ENCODE peak calls at places on chromosomes 7 and 10, in four cellular contexts. A is cardiac muscle cell, Z is iris pigment epithelial cell, T is B cell. Q is an unnamed sample.

GRCh38 chr7:133886797-133887196 is 240.3 kb upstream of the LRGUK start:
- DNase-seq in T (no peak), Z (no peak), A (no peak), Q (no peak)

GRCh38 chr10:35822316-35822715 is 180.2 kb upstream of the FZD8 start:
- DNase-seq in T (no peak), Z (peak; percentile 41), A (peak; percentile 88), Q (no peak)

GRCh38 chr10:46297406-46298204 is 10.8 kb downstream of the ANTXRL start:
- DNase-seq in A (no peak), T (no peak), Z (no peak), Q (no peak)

GRCh38 chr10:80660736-80661135 is 123.0 kb downstream of the SH2D4B start:
- DNase-seq in Z (no peak), A (no peak), T (no peak), Q (no peak)

GRCh38 chr10:24722676-24723385 is 856 bp downstream of the ARHGAP21 start:
- DNase-seq in A (peak; percentile 67), Z (peak; percentile 56), T (peak; percentile 77), Q (peak; percentile 54)

GRCh38 chr7:99694201-99694911 is 14.6 kb upstream of the CYP3A5 start:
- DNase-seq in Z (no peak), A (no peak), T (no peak), Q (no peak)

GRCh38 chr10:118595598-118596425 is at the start of gene PRLHR:
- DNase-seq in A (peak; percentile 57), Z (peak; percentile 28), T (peak; percentile 30), Q (no peak)

GRCh38 chr10:23368816-23369640 is 24.4 kb upstream of the C10orf67 start:
- DNase-seq in T (peak; percentile 17), Z (peak; percentile 27), A (peak; percentile 21), Q (peak; percentile 42)

GRCh38 chr7:104005197-104005596 is 15.7 kb upstream of the RELN start:
- DNase-seq in A (no peak), T (no peak), Z (peak; percentile 27), Q (no peak)

GRCh38 chr7:47724335-47724982 is 142.5 kb upstream of the TNS3 start:
- DNase-seq in T (no peak), Z (peak; percentile 95), A (peak; percentile 65), Q (no peak)

GRCh38 chr10:26503911-26504310 is 65.8 kb downstream of the APBB1IP start:
- DNase-seq in T (no peak), A (no peak), Z (no peak), Q (no peak)

GRCh38 chr7:149248777-149249176 is 9.3 kb downstream of the ZNF212 start:
- DNase-seq in A (no peak), T (no peak), Z (no peak), Q (no peak)

GRCh38 chr10:98852686-98853085 is 383.0 kb downstream of the HPSE2 start:
- DNase-seq in T (no peak), Z (no peak), A (no peak), Q (no peak)

GRCh38 chr7:91265693-91266066 is 1.4 kb downstream of the FZD1 start:
- DNase-seq in T (peak; percentile 35), A (peak; percentile 18), Z (no peak), Q (no peak)

GRCh38 chr7:150903627-150904026 is 51.3 kb downstream of the AOC1 start:
- DNase-seq in T (no peak), Z (peak; percentile 24), A (no peak), Q (no peak)

GRCh38 chr7:28433604-28434254 is 21.4 kb downstream of the CREB5 start:
- DNase-seq in T (no peak), Z (peak; percentile 60), A (peak; percentile 74), Q (no peak)

GRCh38 chr7:124246262-124246863 is 213.5 kb upstream of the TMEM229A start:
- DNase-seq in Z (peak; percentile 21), T (no peak), A (no peak), Q (no peak)

GRCh38 chr10:98748298-98748697 is 301.6 kb upstream of the HPS1 start:
- DNase-seq in Z (peak; percentile 7), T (no peak), A (peak; percentile 38), Q (no peak)

GRCh38 chr7:131249003-131249402 is 78.7 kb upstream of the MKLN1 start:
- DNase-seq in A (peak; percentile 95), T (no peak), Z (peak; percentile 97), Q (no peak)

GRCh38 chr10:69439350-69439739 is 11.9 kb upstream of the TSPAN15 start:
- DNase-seq in T (no peak), A (no peak), Z (no peak), Q (no peak)

GRCh38 chr10:71618176-71618575 is 101.4 kb downstream of the C10orf105 start:
- DNase-seq in Z (no peak), A (no peak), T (no peak), Q (no peak)

GRCh38 chr7:43501881-43502280 is 81.0 kb upstream of the STK17A start:
- DNase-seq in T (no peak), A (peak; percentile 65), Z (peak; percentile 72), Q (no peak)

GRCh38 chr10:78231930-78232329 is 198.3 kb downstream of the RPS24 start:
- DNase-seq in T (no peak), Z (no peak), A (peak; percentile 52), Q (no peak)

GRCh38 chr10:69558559-69558958 is 14.7 kb downstream of the NEUROG3 start:
- DNase-seq in Z (no peak), T (no peak), A (no peak), Q (no peak)

GRCh38 chr10:70162892-70163201 is 7.5 kb downstream of the SAR1A start:
- DNase-seq in Z (no peak), A (no peak), T (no peak), Q (peak; percentile 44)

GRCh38 chr7:41010418-41010817 is 692.5 kb downstream of the INHBA start:
- DNase-seq in T (no peak), Z (no peak), A (peak; percentile 15), Q (no peak)

GRCh38 chr10:106660550-106660949 is 504.0 kb downstream of the SORCS1 start:
- DNase-seq in A (no peak), Z (no peak), T (no peak), Q (no peak)

GRCh38 chr10:21173964-21174669 is 277.0 kb upstream of the NEBL start:
- DNase-seq in Z (no peak), A (peak; percentile 61), T (peak; percentile 31), Q (no peak)

GRCh38 chr7:158648787-158649186 is 55.8 kb downstream of the NCAPG2 start:
- DNase-seq in A (peak; percentile 24), T (no peak), Z (peak; percentile 26), Q (no peak)

GRCh38 chr7:78489423-78489822 is 690.9 kb downstream of the PHTF2 start:
- DNase-seq in Z (no peak), A (no peak), T (no peak), Q (no peak)

GRCh38 chr10:79063071-79063491 is 5.7 kb upstream of the ZMIZ1 start:
- DNase-seq in T (no peak), A (no peak), Z (no peak), Q (no peak)

GRCh38 chr7:150944066-150945042 is 33.8 kb downstream of the KCNH2 start:
- DNase-seq in A (no peak), Z (no peak), T (no peak), Q (no peak)

GRCh38 chr10:78768882-78769281 is 299.9 kb upstream of the ZMIZ1 start:
- DNase-seq in T (no peak), A (no peak), Z (no peak), Q (no peak)